ENCODE peak calls at places on chromosomes 16 and 17, in six cellular contexts. V is PC-9; P is heart left ventricle; U is neural crest cell; M is body of pancreas; Y is activated CD8-positive, alpha-beta T cell treated with anti-CD3 and anti-CD28 coated beads for 36 hours. I is an unnamed sample.
A peak's percentile ranks its signal among the peaks of the same experiment; 100 is the strongest.

GRCh38 chr17:72151565-72152391 is 31.0 kb downstream of the SOX9 start:
- DNase-seq in V (peak; percentile 86), P (peak; percentile 58), U (no peak), M (peak; percentile 40), Y (no peak), I (peak; percentile 44)

GRCh38 chr17:40182606-40183005 is 5.3 kb downstream of the RAPGEFL1 start:
- DNase-seq in V (no peak), P (no peak), U (no peak), M (no peak), Y (no peak), I (no peak)

GRCh38 chr17:66855204-66855603 is 20.3 kb downstream of the CACNG5 start:
- DNase-seq in V (peak; percentile 32), P (no peak), U (no peak), M (no peak), Y (peak; percentile 62), I (peak; percentile 2)

GRCh38 chr16:14672403-14672971 is 21.6 kb downstream of the PLA2G10 start:
- DNase-seq in V (no peak), P (no peak), U (no peak), M (peak; percentile 35), Y (peak; percentile 37), I (no peak)

GRCh38 chr17:81941484-81942166 is 4.5 kb upstream of the PYCR1 start:
- DNase-seq in V (no peak), P (peak; percentile 74), U (no peak), M (no peak), Y (no peak), I (no peak)

GRCh38 chr17:64326420-64327054 is 63.5 kb upstream of the TEX2 start:
- DNase-seq in V (peak; percentile 97), P (peak; percentile 80), U (no peak), M (no peak), Y (peak; percentile 32), I (peak; percentile 43)

GRCh38 chr17:978110-979093 is 1.2 kb downstream of the NXN start:
- DNase-seq in V (peak; percentile 39), P (peak; percentile 35), U (peak; percentile 57), M (peak; percentile 50), Y (no peak), I (peak; percentile 24)

GRCh38 chr17:57553991-57554825 is 190.9 kb downstream of the CCDC182 start:
- DNase-seq in V (no peak), P (no peak), U (no peak), M (no peak), Y (no peak), I (no peak)

GRCh38 chr17:57391076-57391825 is 134.9 kb downstream of the MSI2 start:
- DNase-seq in V (no peak), P (no peak), U (no peak), M (no peak), Y (no peak), I (no peak)

GRCh38 chr16:86494565-86495356 is 15.6 kb upstream of the FOXF1 start:
- DNase-seq in V (no peak), P (no peak), U (no peak), M (no peak), Y (no peak), I (no peak)

GRCh38 chr17:41775394-41776226 is 10.9 kb downstream of the JUP start:
- DNase-seq in V (no peak), P (peak; percentile 64), U (peak; percentile 16), M (no peak), Y (no peak), I (peak; percentile 39)

GRCh38 chr17:17568772-17569195 is 22.7 kb downstream of the PEMT start:
- DNase-seq in V (peak; percentile 81), P (peak; percentile 78), U (peak; percentile 67), M (peak; percentile 87), Y (peak; percentile 77), I (peak; percentile 38)

GRCh38 chr17:17572010-17572785 is 19.3 kb downstream of the PEMT start:
- DNase-seq in V (no peak), P (no peak), U (no peak), M (no peak), Y (no peak), I (no peak)

GRCh38 chr17:17570798-17571716 is 20.5 kb downstream of the PEMT start:
- DNase-seq in V (no peak), P (peak; percentile 43), U (no peak), M (peak; percentile 25), Y (no peak), I (no peak)

GRCh38 chr17:17569691-17570090 is 21.8 kb downstream of the PEMT start:
- DNase-seq in V (no peak), P (peak; percentile 56), U (no peak), M (peak; percentile 50), Y (no peak), I (no peak)

DNA sequence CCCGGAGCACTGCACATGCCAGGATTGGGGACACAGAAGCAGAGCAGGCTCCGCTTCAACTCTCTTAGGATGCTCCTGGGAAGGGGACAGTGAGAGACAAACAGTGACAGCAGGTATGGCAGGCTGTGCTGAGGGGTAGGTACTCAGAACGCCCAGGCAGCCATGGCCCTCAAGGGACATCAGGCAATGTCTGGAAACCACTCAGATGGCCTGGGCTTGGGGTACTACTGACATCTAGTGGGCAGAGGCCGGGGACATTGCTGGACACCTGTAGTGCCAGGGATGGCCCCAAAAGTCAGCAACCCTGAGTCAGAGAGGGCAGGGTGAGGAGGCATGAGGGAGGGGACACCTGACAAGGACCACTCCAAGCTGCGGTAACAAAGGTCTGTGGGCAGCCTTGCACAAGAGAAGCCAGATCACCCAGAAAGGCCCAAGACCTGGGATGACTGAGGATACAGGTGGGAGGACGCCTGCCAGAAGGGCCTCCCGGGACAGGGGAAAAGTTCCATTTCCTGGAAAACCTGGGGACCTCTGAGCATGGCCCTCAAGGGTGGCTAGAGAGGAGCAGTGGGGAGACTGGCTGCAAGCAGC is 21.2 kb downstream of the PEMT start:
- DNase-seq in V (peak; percentile 62), P (peak; percentile 56), U (no peak), M (peak; percentile 75), Y (peak; percentile 12), I (no peak)
- TF ChIP-seq CTCF in V (peak; percentile 66), P (peak; percentile 52), U (peak; percentile 53), M (peak; percentile 85), Y (no peak), I (peak; percentile 48)

DNA sequence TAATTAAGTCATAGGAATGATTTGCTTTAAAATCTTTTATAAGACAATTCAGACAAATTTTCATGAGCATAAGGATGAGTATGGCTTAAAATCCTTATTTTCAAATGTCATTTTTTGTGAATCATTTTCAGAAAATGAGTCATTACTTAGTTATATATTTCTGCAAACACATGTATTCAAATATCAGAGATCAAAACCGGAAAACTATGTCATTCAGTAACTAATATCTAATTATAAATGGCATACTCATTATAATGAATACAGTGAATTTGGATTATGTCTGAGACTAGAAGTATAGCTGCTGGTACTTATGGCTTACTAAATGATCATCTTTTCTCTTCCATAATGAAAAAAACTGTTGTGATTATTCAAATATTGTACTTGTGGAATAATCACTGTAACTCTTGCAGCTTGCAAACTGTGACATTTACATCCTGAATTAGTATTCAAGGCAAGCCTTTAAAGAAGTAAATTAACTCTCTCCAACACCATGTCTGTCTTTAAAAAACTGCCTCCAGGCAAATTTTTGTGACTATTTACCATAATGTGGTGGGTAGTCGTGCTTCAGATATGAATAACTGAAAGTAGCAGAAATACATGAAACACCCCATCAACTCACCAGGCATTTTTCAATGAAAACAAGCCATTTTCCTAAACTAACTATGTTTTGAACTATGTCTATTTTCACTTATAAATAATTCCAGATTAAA is 217.6 kb upstream of the PSMD7 start:
- DNase-seq in V (no peak), P (no peak), U (no peak), M (no peak), Y (no peak), I (no peak)
- TF ChIP-seq CTCF in V (no peak), P (no peak), U (no peak), M (no peak), Y (no peak), I (no peak)

GRCh38 chr16:58018803-58019202 is 6.8 kb upstream of the MMP15 start:
- DNase-seq in V (no peak), P (no peak), U (no peak), M (no peak), Y (no peak), I (no peak)
- TF ChIP-seq CTCF in V (no peak), P (no peak), U (no peak), M (no peak), Y (no peak), I (no peak)

GRCh38 chr17:45317113-45317820 is 447 bp upstream of the MAP3K14 start:
- DNase-seq in V (peak; percentile 99), P (peak; percentile 100), U (peak; percentile 99), M (peak; percentile 100), Y (peak; percentile 100), I (peak; percentile 100)
- TF ChIP-seq CTCF in V (no peak), P (no peak), U (no peak), M (peak; percentile 20), Y (no peak), I (no peak)

DNA sequence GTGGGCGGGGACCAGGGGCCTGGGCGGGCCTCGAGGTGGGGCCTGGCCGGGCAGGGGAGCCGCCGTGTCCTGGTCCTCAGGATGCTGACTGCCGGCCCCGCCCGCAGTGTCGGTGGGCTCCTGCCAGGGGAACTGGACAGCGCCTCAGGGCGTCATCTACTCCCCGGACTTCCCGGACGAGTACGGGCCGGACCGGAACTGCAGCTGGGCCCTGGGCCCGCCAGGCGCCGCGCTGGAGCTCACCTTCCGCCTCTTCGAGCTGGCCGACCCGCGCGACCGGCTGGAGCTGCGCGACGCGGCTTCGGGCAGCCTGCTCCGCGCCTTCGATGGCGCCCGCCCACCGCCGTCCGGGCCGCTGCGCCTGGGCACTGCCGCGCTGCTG is 2.4 kb upstream of the PAQR4 start:
- DNase-seq in V (no peak), P (peak; percentile 32), U (no peak), M (peak; percentile 41), Y (no peak), I (no peak)
- TF ChIP-seq CTCF in V (no peak), P (no peak), U (no peak), M (no peak), Y (no peak), I (no peak)

GRCh38 chr17:75327757-75328156 is 38.5 kb upstream of the SLC25A19 start:
- DNase-seq in V (no peak), P (no peak), U (no peak), M (no peak), Y (no peak), I (no peak)
- TF ChIP-seq CTCF in V (no peak), P (no peak), U (no peak), M (no peak), Y (no peak), I (no peak)

DNA sequence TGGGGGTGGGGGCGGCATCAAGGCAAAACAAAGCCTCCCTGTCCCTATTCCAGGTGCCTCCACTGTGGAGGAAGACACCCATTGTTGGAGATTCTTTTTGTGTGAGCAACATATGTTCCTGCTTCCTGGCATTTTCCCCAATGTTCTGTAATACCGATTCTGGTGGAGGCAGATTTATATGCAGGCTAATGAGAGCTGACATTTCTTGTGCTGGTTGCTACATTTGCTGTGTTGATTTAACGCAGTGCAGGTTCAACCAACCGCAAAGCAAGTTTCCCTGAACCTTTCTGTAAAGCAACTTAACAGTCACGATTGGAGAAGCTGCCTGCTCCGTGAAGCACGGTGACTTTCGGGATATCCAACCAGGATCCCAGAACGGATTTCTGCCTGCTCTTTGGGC is 260.5 kb downstream of the CBLN1 start:
- DNase-seq in V (no peak), P (no peak), U (no peak), M (no peak), Y (no peak), I (peak; percentile 46)
- TF ChIP-seq CTCF in V (no peak), P (no peak), U (no peak), M (no peak), Y (no peak), I (no peak)